ENCODE peak calls at places on chromosomes 4 and X, in four cellular contexts. Q, N, J and D are unnamed samples.

GRCh38 chrX:54182864-54183613 is at the start of gene FAM120C:
- DNase-seq in J (peak), N (peak), Q (peak), D (peak)

GRCh38 chrX:20320461-20321159 is 53.9 kb upstream of the RPS6KA3 start:
- DNase-seq in N (no peak), Q (peak), J (no peak), D (peak)

GRCh38 chr4:7000421-7001176 is 42.6 kb upstream of the TADA2B start:
- DNase-seq in N (peak), J (no peak), Q (no peak), D (no peak)

GRCh38 chr4:189940178-189941004 is at the start of gene FRG1:
- DNase-seq in Q (no peak), J (peak), N (peak), D (no peak)

GRCh38 chrX:25925956-25926355 is 212.2 kb upstream of the MAGEB18 start:
- DNase-seq in N (no peak), Q (no peak), J (no peak), D (no peak)

GRCh38 chr4:89152972-89153371 is 41.6 kb downstream of the TIGD2 start:
- DNase-seq in Q (peak), N (no peak), J (no peak), D (no peak)

GRCh38 chrX:101391831-101392230 is 1.0 kb downstream of the RPL36A start:
- DNase-seq in N (no peak), J (no peak), Q (no peak), D (no peak)

GRCh38 chrX:17495052-17495451 is 120.1 kb downstream of the NHS start:
- DNase-seq in Q (no peak), N (no peak), J (no peak), D (no peak)

GRCh38 chr4:89509708-89510269 is 202.2 kb upstream of the GPRIN3 start:
- DNase-seq in J (no peak), N (no peak), Q (no peak), D (no peak)

GRCh38 chrX:40912166-40912565 is 173.1 kb upstream of the USP9X start:
- DNase-seq in J (no peak), Q (peak), N (no peak), D (no peak)

GRCh38 chrX:68914337-68914989 is 85.6 kb downstream of the EFNB1 start:
- DNase-seq in J (no peak), N (no peak), Q (no peak), D (no peak)

GRCh38 chrX:47633671-47634590 is 4.2 kb upstream of the CFP start:
- DNase-seq in J (no peak), N (no peak), Q (no peak), D (no peak)

GRCh38 chrX:21932277-21932996 is 8.1 kb upstream of the SMS start:
- DNase-seq in N (no peak), J (no peak), Q (no peak), D (no peak)

GRCh38 chr4:53130896-53131561 is 234.8 kb downstream of the SCFD2 start:
- DNase-seq in Q (no peak), J (no peak), N (no peak), D (no peak)

GRCh38 chr4:25178838-25179261 is 18.6 kb upstream of the SEPSECS start:
- DNase-seq in Q (no peak), J (no peak), N (no peak), D (no peak)

GRCh38 chr4:82890602-82890912 is 396 bp downstream of the SEC31A start:
- DNase-seq in J (no peak), Q (no peak), N (no peak), D (no peak)

GRCh38 chrX:118025193-118025592 is 91.4 kb downstream of the KLHL13 start:
- DNase-seq in Q (no peak), J (no peak), N (no peak), D (no peak)

GRCh38 chrX:97740044-97740443 is 856.3 kb downstream of the RPA4 start:
- DNase-seq in J (no peak), Q (no peak), N (no peak), D (no peak)

GRCh38 chr4:186566068-186566467 is 10.7 kb upstream of the MTNR1A start:
- DNase-seq in J (no peak), Q (no peak), N (no peak), D (no peak)

GRCh38 chr4:153781280-153781679 is 7.6 kb downstream of the SFRP2 start:
- DNase-seq in N (no peak), Q (no peak), J (no peak), D (no peak)

GRCh38 chr4:159360549-159360948 is 257.7 kb downstream of the RAPGEF2 start:
- DNase-seq in J (no peak), N (no peak), Q (no peak), D (no peak)

GRCh38 chr4:48683784-48684666 is 96.1 kb downstream of the FRYL start:
- DNase-seq in Q (no peak), J (no peak), N (no peak), D (no peak)

GRCh38 chrX:82961129-82961528 is 547.0 kb upstream of the POU3F4 start:
- DNase-seq in Q (no peak), J (no peak), N (no peak), D (no peak)

GRCh38 chr4:165621983-165622382 is 243.2 kb downstream of the CPE start:
- DNase-seq in Q (no peak), J (no peak), N (no peak), D (no peak)

GRCh38 chrX:111124418-111124817 is 28.4 kb downstream of the PAK3 start:
- DNase-seq in N (no peak), Q (no peak), J (no peak), D (no peak)

GRCh38 chr4:118867311-118868067 is 21.2 kb upstream of the SYNPO2 start:
- DNase-seq in N (no peak), J (no peak), Q (no peak), D (no peak)

GRCh38 chrX:38539748-38540147 is 21.6 kb upstream of the TSPAN7 start:
- DNase-seq in N (no peak), J (no peak), Q (no peak), D (no peak)

GRCh38 chr4:46844325-46844917 is 64.6 kb downstream of the COX7B2 start:
- DNase-seq in J (no peak), N (peak), Q (peak), D (peak)

GRCh38 chrX:115233497-115234219 is at the start of gene LRCH2:
- DNase-seq in J (peak), N (peak), Q (peak), D (no peak)

GRCh38 chrX:127621780-127622179 is 430.4 kb downstream of the ACTRT1 start:
- DNase-seq in Q (no peak), J (no peak), N (no peak), D (no peak)

GRCh38 chr4:71009796-71010588 is 16.5 kb downstream of the DCK start:
- DNase-seq in J (no peak), N (no peak), Q (peak), D (peak)

GRCh38 chrX:1876041-1876440 is 261.2 kb downstream of the ASMT start:
- DNase-seq in J (no peak), Q (no peak), N (no peak), D (no peak)

GRCh38 chrX:3651272-3651671 is 62.2 kb downstream of the PRKX start:
- DNase-seq in Q (peak), N (no peak), J (no peak), D (no peak)

GRCh38 chr4:95204873-95205272 is 343.9 kb downstream of the UNC5C start:
- DNase-seq in Q (no peak), J (no peak), N (no peak), D (no peak)